ENCODE peak calls at places on chromosomes 13 and 19, in seven cellular contexts. O, S, H, C, W, T and L are unnamed samples.

GRCh38 chr19:33292595-33293254 is 9.6 kb downstream of the CEBPA start:
- DNase-seq in O (no peak), S (no peak), H (no peak), C (peak; percentile 21), W (no peak), T (peak; percentile 82), L (no peak)

GRCh38 chr13:112999414-113000177 is 30.6 kb downstream of the MCF2L start:
- DNase-seq in O (no peak), S (no peak), H (no peak), C (no peak), W (no peak), T (no peak), L (no peak)

GRCh38 chr13:51303882-51304281 is 35.6 kb upstream of the SERPINE3 start:
- DNase-seq in O (no peak), S (no peak), H (no peak), C (no peak), W (no peak), T (no peak), L (no peak)

GRCh38 chr13:40509876-40510275 is 156.6 kb downstream of the FOXO1 start:
- DNase-seq in O (no peak), S (no peak), H (no peak), C (no peak), W (no peak), T (no peak), L (no peak)

GRCh38 chr13:108902557-108903155 is 273.2 kb downstream of the MYO16 start:
- DNase-seq in O (no peak), S (no peak), H (no peak), C (peak; percentile 48), W (no peak), T (no peak), L (no peak)

GRCh38 chr19:30105316-30105715 is 163.3 kb downstream of the URI1 start:
- DNase-seq in O (no peak), S (no peak), H (no peak), C (no peak), W (no peak), T (no peak), L (no peak)

GRCh38 chr19:35714601-35715354 is 3.0 kb upstream of the KMT2B start:
- DNase-seq in O (peak; percentile 42), S (no peak), H (no peak), C (no peak), W (no peak), T (no peak), L (no peak)

GRCh38 chr13:113846639-113847318 is 17.1 kb downstream of the GAS6 start:
- DNase-seq in O (no peak), S (no peak), H (peak; percentile 27), C (no peak), W (no peak), T (peak; percentile 58), L (peak; percentile 36)

GRCh38 chr19:44846455-44847143 is 502 bp downstream of the NECTIN2 start:
- DNase-seq in O (peak; percentile 95), S (no peak), H (no peak), C (no peak), W (no peak), T (no peak), L (peak; percentile 83)

GRCh38 chr13:113474179-113474578 is 16.3 kb downstream of the DCUN1D2 start:
- DNase-seq in O (no peak), S (no peak), H (no peak), C (no peak), W (no peak), T (no peak), L (no peak)

GRCh38 chr13:45328661-45329105 is 12.3 kb downstream of the TPT1 start:
- DNase-seq in O (no peak), S (no peak), H (no peak), C (no peak), W (no peak), T (no peak), L (no peak)

GRCh38 chr13:103188688-103189326 is 122.6 kb upstream of the SLC10A2 start:
- DNase-seq in O (peak; percentile 6), S (no peak), H (no peak), C (peak; percentile 48), W (no peak), T (no peak), L (no peak)

GRCh38 chr19:47514151-47514868 is 553 bp downstream of the NAPA start:
- DNase-seq in O (peak; percentile 35), S (no peak), H (no peak), C (no peak), W (no peak), T (no peak), L (peak; percentile 84)

GRCh38 chr13:36841411-36841810 is 22.4 kb downstream of the RFXAP start:
- DNase-seq in O (no peak), S (no peak), H (no peak), C (peak; percentile 36), W (no peak), T (no peak), L (no peak)

GRCh38 chr13:24842533-24843278 is 78.7 kb downstream of the RNF17 start:
- DNase-seq in O (no peak), S (no peak), H (no peak), C (no peak), W (no peak), T (no peak), L (no peak)

GRCh38 chr19:10662384-10663251 is 8.5 kb downstream of the ILF3 start:
- DNase-seq in O (no peak), S (no peak), H (no peak), C (no peak), W (no peak), T (no peak), L (no peak)

GRCh38 chr19:17716309-17716929 is 2.9 kb upstream of the MAP1S start:
- DNase-seq in O (no peak), S (no peak), H (no peak), C (no peak), W (no peak), T (no peak), L (no peak)
- TF ChIP-seq CTCF in O (peak; percentile 37), S (peak; percentile 29), H (no peak), C (peak; percentile 45), W (peak; percentile 23), T (no peak), L (no peak)

GRCh38 chr13:20492641-20493040 is 33.0 kb downstream of the CRYL1 start:
- DNase-seq in O (peak; percentile 41), S (no peak), H (no peak), C (peak; percentile 73), W (no peak), T (no peak), L (no peak)
- TF ChIP-seq CTCF in O (peak; percentile 66), S (no peak), H (peak; percentile 18), C (peak; percentile 87), W (no peak), T (peak; percentile 46), L (no peak)

DNA sequence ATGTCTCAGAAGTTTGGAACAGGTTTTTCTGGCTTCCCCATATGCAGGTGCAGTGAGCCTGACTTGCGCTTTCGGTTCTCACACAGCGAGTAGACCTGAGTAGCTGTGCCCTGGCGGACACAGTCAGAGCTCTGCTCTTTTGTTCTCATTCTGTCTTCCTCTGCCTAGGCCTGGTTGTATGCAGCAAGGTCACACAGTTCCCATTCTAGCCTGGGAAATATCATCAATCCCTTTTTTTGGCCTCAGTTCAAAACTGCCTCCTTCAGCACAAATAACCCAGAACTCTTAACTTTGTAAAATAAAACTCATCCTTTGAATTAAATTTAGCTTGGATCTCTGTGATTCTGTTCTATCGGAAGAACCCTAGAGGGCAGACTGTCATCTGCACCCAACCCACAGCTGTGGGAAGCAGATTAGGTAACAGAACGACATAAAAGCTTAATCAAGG is 10.2 kb downstream of the OXGR1 start:
- DNase-seq in O (peak; percentile 62), S (no peak), H (peak; percentile 67), C (peak; percentile 69), W (no peak), T (peak; percentile 73), L (no peak)
- TF ChIP-seq CTCF in O (peak; percentile 50), S (no peak), H (peak; percentile 61), C (peak; percentile 49), W (no peak), T (peak; percentile 42), L (no peak)

GRCh38 chr13:80363890-80364503 is 23.1 kb upstream of the SPRY2 start:
- DNase-seq in O (peak; percentile 47), S (no peak), H (no peak), C (peak; percentile 49), W (no peak), T (no peak), L (no peak)
- TF ChIP-seq CTCF in O (peak; percentile 96), S (peak; percentile 83), H (peak; percentile 56), C (peak; percentile 80), W (peak; percentile 73), T (peak; percentile 87), L (peak; percentile 65)

DNA sequence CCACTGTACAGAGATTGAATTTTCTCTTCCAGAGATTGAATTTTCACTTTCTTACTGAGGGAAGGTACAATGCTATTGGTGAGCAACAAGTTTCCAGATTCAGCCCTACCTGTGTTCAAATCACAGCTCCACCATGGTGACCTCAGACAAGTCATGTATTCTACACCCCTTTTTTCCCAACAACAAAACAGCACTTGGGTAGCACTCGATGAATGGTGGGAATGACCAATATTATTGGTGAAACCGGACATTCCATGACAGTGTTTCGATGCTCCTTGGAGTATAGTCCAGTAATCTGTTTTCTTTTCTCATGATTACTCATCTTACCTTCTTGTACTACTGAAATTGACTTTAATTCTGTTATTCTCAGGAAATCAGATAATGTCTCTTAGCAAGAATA is 266.2 kb upstream of the SOX21 start:
- DNase-seq in O (no peak), S (no peak), H (no peak), C (no peak), W (no peak), T (no peak), L (no peak)
- TF ChIP-seq CTCF in O (no peak), S (no peak), H (no peak), C (no peak), W (no peak), T (no peak), L (no peak)